ENCODE peak calls at places on chromosomes 7 and 10, in four cellular contexts. V is HCT116, D is HepG2, A is K562. O is an unnamed sample.

GRCh38 chr7:27031289-27032172 is 64.3 kb downstream of the HOXA1 start:
- DNase-seq in V (no peak), D (no peak), A (no peak), O (no peak)

GRCh38 chr10:61000769-61001730 is 57.1 kb upstream of the RHOBTB1 start:
- DNase-seq in V (no peak), D (peak), A (peak), O (no peak)

GRCh38 chr10:72802291-72803118 is 91.0 kb upstream of the OIT3 start:
- DNase-seq in V (no peak), D (no peak), A (no peak), O (no peak)

GRCh38 chr10:31215052-31215451 is 104.0 kb upstream of the ZEB1 start:
- DNase-seq in V (no peak), D (no peak), A (no peak), O (no peak)

GRCh38 chr10:75475470-75476182 is 44.2 kb downstream of the LRMDA start:
- DNase-seq in V (no peak), D (no peak), A (no peak), O (no peak)

GRCh38 chr7:43058271-43059066 is 54.0 kb upstream of the HECW1 start:
- DNase-seq in V (no peak), D (no peak), A (no peak), O (no peak)

GRCh38 chr7:122965306-122965705 is 30.2 kb downstream of the TAS2R16 start:
- DNase-seq in V (no peak), D (no peak), A (no peak), O (no peak)

GRCh38 chr7:32059289-32060045 is 10.7 kb downstream of the PDE1C start:
- DNase-seq in V (no peak), D (no peak), A (no peak), O (no peak)

GRCh38 chr10:131141645-131142445 is 169.7 kb downstream of the TCERG1L start:
- DNase-seq in V (no peak), D (no peak), A (no peak), O (no peak)

GRCh38 chr10:112517381-112517976 is 70.5 kb downstream of the VTI1A start:
- DNase-seq in V (peak), D (no peak), A (no peak), O (no peak)

GRCh38 chr7:50832744-50833143 is 50.0 kb upstream of the GRB10 start:
- DNase-seq in V (no peak), D (no peak), A (no peak), O (peak)

GRCh38 chr7:73429218-73429617 is 4.4 kb upstream of the FZD9 start:
- DNase-seq in V (no peak), D (no peak), A (peak), O (no peak)

GRCh38 chr10:87794285-87794684 is 23.7 kb downstream of the ATAD1 start:
- DNase-seq in V (no peak), D (no peak), A (no peak), O (no peak)

GRCh38 chr10:122505885-122506284 is 44.5 kb downstream of the HTRA1 start:
- DNase-seq in V (no peak), D (no peak), A (no peak), O (no peak)

GRCh38 chr7:37923996-37924395 is 3.6 kb downstream of the EPDR1 start:
- DNase-seq in V (no peak), D (no peak), A (no peak), O (no peak)

GRCh38 chr7:1754345-1754908 is 84.3 kb downstream of the ELFN1 start:
- DNase-seq in V (no peak), D (no peak), A (no peak), O (no peak)

GRCh38 chr10:83580373-83581012 is 558.8 kb upstream of the GHITM start:
- DNase-seq in V (no peak), D (no peak), A (no peak), O (no peak)

GRCh38 chr10:28291881-28292297 is 11.0 kb downstream of the MPP7 start:
- DNase-seq in V (peak), D (no peak), A (no peak), O (no peak)

GRCh38 chr7:134804351-134804750 is 24.9 kb downstream of the CALD1 start:
- DNase-seq in V (no peak), D (no peak), A (no peak), O (no peak)

GRCh38 chr7:151626422-151627115 is 106.9 kb upstream of the RHEB start:
- DNase-seq in V (no peak), D (peak), A (no peak), O (no peak)

GRCh38 chr10:72803119-72803505 is 90.4 kb upstream of the OIT3 start:
- DNase-seq in V (no peak), D (no peak), A (no peak), O (no peak)

GRCh38 chr7:51606601-51607154 is 290.1 kb upstream of the COBL start:
- DNase-seq in V (peak), D (no peak), A (no peak), O (peak)

GRCh38 chr10:23472181-23472580 is 33.3 kb downstream of the OTUD1 start:
- DNase-seq in V (no peak), D (no peak), A (no peak), O (no peak)

GRCh38 chr10:126331101-126331500 is 57.2 kb downstream of the ADAM12 start:
- DNase-seq in V (no peak), D (no peak), A (no peak), O (no peak)
- TF ChIP-seq TCF7L2 in V (no peak), D (no peak), A (no peak), O (no peak)

GRCh38 chr7:157780312-157780711 is 443.5 kb downstream of the DNAJB6 start:
- DNase-seq in V (no peak), D (no peak), A (no peak), O (no peak)

GRCh38 chr7:157780721-157781120 is 443.9 kb downstream of the DNAJB6 start:
- DNase-seq in V (no peak), D (no peak), A (no peak), O (no peak)

GRCh38 chr7:157784114-157784835 is 447.5 kb downstream of the DNAJB6 start:
- DNase-seq in V (no peak), D (no peak), A (no peak), O (no peak)

GRCh38 chr7:157779206-157779605 is 442.4 kb downstream of the DNAJB6 start:
- DNase-seq in V (no peak), D (no peak), A (no peak), O (no peak)

DNA sequence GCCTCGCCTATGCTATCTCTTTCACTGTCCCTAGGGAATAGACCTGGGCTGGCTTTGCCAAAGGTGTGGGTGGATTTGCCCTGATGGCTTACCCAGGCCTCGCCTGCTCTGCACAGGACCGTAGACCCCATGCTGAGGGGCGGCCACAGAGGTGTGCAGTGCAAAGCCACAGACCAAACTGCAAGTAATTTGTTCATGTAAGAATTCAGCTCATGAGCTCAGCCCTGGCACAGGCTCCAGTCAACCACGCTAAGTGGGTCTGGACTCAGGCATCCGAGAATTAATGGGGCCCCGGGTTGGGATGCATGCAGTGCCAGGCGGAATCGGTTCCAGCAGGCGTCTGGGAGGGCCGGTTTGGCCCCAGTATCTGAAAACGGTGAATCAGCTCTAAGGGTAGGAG is 445.2 kb downstream of the DNAJB6 start:
- DNase-seq in V (no peak), D (no peak), A (no peak), O (no peak)
- TF ChIP-seq TCF7L2 in V (no peak), D (no peak), A (no peak), O (no peak)

GRCh38 chr7:138565451-138566114 is 105.5 kb downstream of the TRIM24 start:
- DNase-seq in V (peak), D (peak), A (no peak), O (no peak)

GRCh38 chr7:138573741-138574140 is 113.7 kb downstream of the TRIM24 start:
- DNase-seq in V (no peak), D (no peak), A (no peak), O (no peak)

GRCh38 chr7:138568655-138569054 is 108.6 kb downstream of the TRIM24 start:
- DNase-seq in V (no peak), D (no peak), A (no peak), O (no peak)

GRCh38 chr7:138569418-138569817 is 109.4 kb downstream of the TRIM24 start:
- DNase-seq in V (no peak), D (no peak), A (no peak), O (no peak)

DNA sequence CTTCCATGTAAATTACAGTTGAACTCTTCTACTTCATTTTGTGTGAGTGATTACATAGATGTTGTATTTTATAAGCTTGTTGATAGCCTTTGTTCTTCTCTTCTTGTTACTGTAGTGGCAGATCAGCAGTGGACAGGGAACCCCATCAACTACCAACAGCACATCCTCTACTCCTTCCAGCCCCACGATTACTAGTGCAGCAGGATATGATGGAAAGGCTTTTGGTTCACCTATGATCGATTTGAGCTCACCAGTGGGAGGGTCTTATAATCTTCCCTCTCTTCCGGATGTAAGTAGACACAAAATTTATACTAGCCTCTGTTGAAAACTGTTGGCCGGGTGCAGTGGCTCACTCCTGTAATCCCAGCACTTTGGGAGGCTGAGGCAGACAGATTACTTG is 110.7 kb downstream of the TRIM24 start:
- DNase-seq in V (no peak), D (no peak), A (no peak), O (no peak)
- TF ChIP-seq TCF7L2 in V (no peak), D (no peak), A (no peak), O (no peak)

DNA sequence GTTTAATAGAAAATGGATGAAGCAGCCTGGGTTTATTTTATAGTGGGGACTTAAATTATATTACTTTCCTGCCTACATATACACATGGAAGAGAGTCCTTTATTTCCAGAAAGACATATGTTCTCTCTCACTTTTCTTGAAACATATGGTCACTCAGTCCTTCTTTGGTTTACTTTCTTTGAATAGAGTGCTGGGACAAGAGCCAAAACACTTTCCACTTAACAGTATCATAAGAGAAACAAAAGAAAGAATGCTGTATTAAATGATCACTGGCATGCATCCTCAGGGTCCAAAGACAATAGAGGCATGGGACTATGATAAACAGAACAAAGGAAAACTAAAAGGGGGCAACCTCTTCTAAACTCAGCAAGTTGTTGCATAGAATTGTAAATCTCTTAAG is 687.4 kb downstream of the SORCS3 start:
- DNase-seq in V (no peak), D (no peak), A (no peak), O (no peak)
- TF ChIP-seq TCF7L2 in V (no peak), D (no peak), A (no peak), O (no peak)